ENCODE peak calls at places on chromosomes 16 and 17, in ten cellular contexts. S is stimulated activated CD4-positive, alpha-beta T cell treated with anti-CD3 and anti-CD28 coated beads, Interleukin-12 subunit alpha, Interleukin-12 subunit beta, amount 100 ng/mL, for 4 hours; G is NCI-H1092 treated with DMSO at 0.1 percent for 48 hours; B is NCI-H1105; Y is activated CD8-positive, alpha-beta T cell treated with anti-CD3 and anti-CD28 coated beads for 36 hours; N is amygdala; M is Peyer's patch; R is HFFc6; E is IMR-90; U is kidney tubule cell. Q is an unnamed sample.
A peak's percentile ranks its signal among the peaks of the same experiment; 100 is the strongest.

GRCh38 chr16:23174622-23175021 is 7.9 kb upstream of the SCNN1G start:
- DNase-seq in S (no peak), G (no peak), B (no peak), Y (peak; percentile 12), N (no peak), M (no peak), R (no peak), E (peak; percentile 5), U (no peak), Q (no peak)

GRCh38 chr17:80650751-80651173 is 106.1 kb downstream of the RPTOR start:
- DNase-seq in S (no peak), G (no peak), B (no peak), Y (no peak), N (no peak), M (no peak), R (no peak), E (no peak), U (no peak), Q (no peak)

GRCh38 chr16:76801357-76801756 is 389.6 kb upstream of the MON1B start:
- DNase-seq in S (no peak), G (no peak), B (no peak), Y (no peak), N (no peak), M (no peak), R (no peak), E (no peak), U (no peak), Q (no peak)

GRCh38 chr17:72407336-72408121 is 286.7 kb downstream of the SOX9 start:
- DNase-seq in S (no peak), G (peak; percentile 93), B (peak; percentile 90), Y (no peak), N (peak; percentile 9), M (peak; percentile 71), R (peak; percentile 98), E (peak; percentile 99), U (peak; percentile 99), Q (peak; percentile 43)

GRCh38 chr16:86739178-86739577 is 160.8 kb downstream of the FOXL1 start:
- DNase-seq in S (no peak), G (no peak), B (no peak), Y (no peak), N (no peak), M (no peak), R (no peak), E (no peak), U (no peak), Q (no peak)

GRCh38 chr17:79901131-79901530 is 61.9 kb upstream of the CBX4 start:
- DNase-seq in S (no peak), G (no peak), B (no peak), Y (no peak), N (no peak), M (no peak), R (no peak), E (no peak), U (no peak), Q (peak; percentile 7)

GRCh38 chr17:71057448-71057847 is 888.1 kb downstream of the KCNJ2 start:
- DNase-seq in S (no peak), G (no peak), B (no peak), Y (no peak), N (no peak), M (no peak), R (no peak), E (no peak), U (no peak), Q (no peak)

GRCh38 chr17:34434065-34434464 is 71.0 kb upstream of the CCL1 start:
- DNase-seq in S (no peak), G (no peak), B (no peak), Y (no peak), N (no peak), M (no peak), R (no peak), E (no peak), U (peak; percentile 40), Q (no peak)

GRCh38 chr17:43399839-43400328 is 1.1 kb downstream of the ARL4D start:
- DNase-seq in S (no peak), G (no peak), B (no peak), Y (no peak), N (no peak), M (no peak), R (no peak), E (no peak), U (no peak), Q (peak; percentile 48)

GRCh38 chr16:83769397-83770008 is 38.3 kb upstream of the HSBP1 start:
- DNase-seq in S (no peak), G (no peak), B (no peak), Y (peak; percentile 4), N (no peak), M (no peak), R (no peak), E (no peak), U (no peak), Q (no peak)

GRCh38 chr17:37179893-37180292 is 195.9 kb upstream of the C17orf78 start:
- DNase-seq in S (no peak), G (no peak), B (no peak), Y (no peak), N (no peak), M (no peak), R (peak; percentile 63), E (peak; percentile 87), U (peak; percentile 57), Q (no peak)

GRCh38 chr16:67641779-67642708 is 2.9 kb upstream of the CARMIL2 start:
- DNase-seq in S (no peak), G (peak; percentile 86), B (no peak), Y (no peak), N (no peak), M (no peak), R (peak; percentile 7), E (peak; percentile 33), U (no peak), Q (peak; percentile 85)

GRCh38 chr16:58021661-58022551 is 3.6 kb upstream of the MMP15 start:
- DNase-seq in S (no peak), G (no peak), B (no peak), Y (no peak), N (no peak), M (no peak), R (peak; percentile 67), E (peak; percentile 82), U (peak; percentile 84), Q (no peak)

GRCh38 chr16:27976990-27977389 is 86.5 kb downstream of the GSG1L start:
- DNase-seq in S (no peak), G (no peak), B (no peak), Y (no peak), N (no peak), M (no peak), R (no peak), E (no peak), U (no peak), Q (no peak)

GRCh38 chr16:75109732-75110243 is 6.8 kb downstream of the LDHD start:
- DNase-seq in S (no peak), G (peak; percentile 46), B (no peak), Y (peak; percentile 32), N (no peak), M (peak; percentile 81), R (no peak), E (no peak), U (peak; percentile 32), Q (peak; percentile 88)

GRCh38 chr16:46662123-46662522 is 26.9 kb downstream of the VPS35 start:
- DNase-seq in S (no peak), G (no peak), B (no peak), Y (no peak), N (no peak), M (no peak), R (no peak), E (no peak), U (no peak), Q (no peak)

GRCh38 chr17:22443061-22443460 is 750.7 kb downstream of the KCNJ18 start:
- DNase-seq in S (no peak), G (no peak), B (no peak), Y (no peak), N (no peak), M (no peak), R (no peak), E (no peak), U (no peak), Q (no peak)

GRCh38 chr17:17782425-17783120 is 54.2 kb downstream of the SREBF1 start:
- DNase-seq in S (peak; percentile 8), G (peak; percentile 55), B (peak; percentile 69), Y (peak; percentile 27), N (no peak), M (no peak), R (no peak), E (no peak), U (peak; percentile 13), Q (peak; percentile 56)

GRCh38 chr17:7250655-7251329 is 742 bp downstream of the CTDNEP1 start:
- DNase-seq in S (no peak), G (no peak), B (no peak), Y (peak; percentile 45), N (no peak), M (no peak), R (no peak), E (no peak), U (no peak), Q (peak; percentile 41)

GRCh38 chr17:40035162-40035559 is 19.0 kb downstream of the MED24 start:
- DNase-seq in S (no peak), G (no peak), B (no peak), Y (no peak), N (no peak), M (no peak), R (no peak), E (peak; percentile 47), U (no peak), Q (peak; percentile 24)

GRCh38 chr17:79851461-79851817 is 12.2 kb upstream of the CBX4 start:
- DNase-seq in S (no peak), G (no peak), B (peak; percentile 68), Y (no peak), N (no peak), M (peak; percentile 84), R (no peak), E (no peak), U (peak; percentile 93), Q (no peak)

GRCh38 chr16:30609002-30609927 is 924 bp downstream of the ZNF689 start:
- DNase-seq in S (peak; percentile 50), G (peak; percentile 65), B (peak; percentile 31), Y (peak; percentile 52), N (no peak), M (no peak), R (no peak), E (peak; percentile 23), U (peak; percentile 54), Q (peak; percentile 73)

GRCh38 chr16:2857451-2858244 is at the start of gene PRSS22:
- DNase-seq in S (no peak), G (no peak), B (no peak), Y (no peak), N (no peak), M (peak; percentile 59), R (no peak), E (peak; percentile 13), U (peak; percentile 65), Q (no peak)

GRCh38 chr16:17798721-17799120 is 328.0 kb upstream of the XYLT1 start:
- DNase-seq in S (no peak), G (no peak), B (no peak), Y (no peak), N (no peak), M (no peak), R (no peak), E (no peak), U (no peak), Q (no peak)

GRCh38 chr16:75264999-75265910 is 13.8 kb upstream of the BCAR1 start:
- DNase-seq in S (no peak), G (no peak), B (no peak), Y (no peak), N (no peak), M (peak; percentile 81), R (no peak), E (no peak), U (peak; percentile 69), Q (peak; percentile 73)

Q was measured in left ventricle myocardium superior.